ENCODE peak calls at places on chromosomes 13 and 19, in four cellular contexts. G is K562, I is WTC11, S is A549. N is an unnamed sample.

GRCh38 chr19:33684550-33685303 is 63.0 kb downstream of the CHST8 start:
- DNase-seq in G (no peak), I (no peak), S (no peak), N (no peak)

GRCh38 chr13:39036212-39036611 is 1.7 kb downstream of the PROSER1 start:
- DNase-seq in G (no peak), I (no peak), S (no peak), N (peak)

GRCh38 chr13:89751537-89751936 is 1596.0 kb upstream of the MIR17HG start:
- DNase-seq in G (no peak), I (no peak), S (no peak), N (no peak)

GRCh38 chr19:43694553-43694952 is 21.3 kb upstream of the IRGC start:
- DNase-seq in G (no peak), I (no peak), S (no peak), N (no peak)

GRCh38 chr13:111420113-111420876 is 99.9 kb downstream of the TEX29 start:
- DNase-seq in G (no peak), I (no peak), S (no peak), N (no peak)

GRCh38 chr19:6271251-6271650 is 8.5 kb downstream of the MLLT1 start:
- DNase-seq in G (peak), I (peak), S (no peak), N (no peak)

GRCh38 chr13:106100261-106100919 is 435.1 kb downstream of the EFNB2 start:
- DNase-seq in G (no peak), I (peak), S (peak), N (no peak)

GRCh38 chr13:94198666-94199065 is 280.8 kb downstream of the DCT start:
- DNase-seq in G (no peak), I (no peak), S (no peak), N (no peak)

GRCh38 chr13:29551214-29551613 is 44.3 kb downstream of the SLC7A1 start:
- DNase-seq in G (no peak), I (no peak), S (no peak), N (no peak)

GRCh38 chr13:44407379-44407778 is 33.8 kb downstream of the SERP2 start:
- DNase-seq in G (no peak), I (no peak), S (no peak), N (no peak)

GRCh38 chr19:33133438-33134031 is 1.6 kb downstream of the WDR88 start:
- DNase-seq in G (no peak), I (peak), S (no peak), N (no peak)

GRCh38 chr19:34448191-34448590 is 20.0 kb downstream of the UBA2 start:
- DNase-seq in G (no peak), I (no peak), S (no peak), N (no peak)

GRCh38 chr13:87810391-87810801 is 139.2 kb downstream of the SLITRK5 start:
- DNase-seq in G (no peak), I (peak), S (peak), N (no peak)

GRCh38 chr13:110347535-110348308 is 40.6 kb downstream of the COL4A2 start:
- DNase-seq in G (no peak), I (no peak), S (peak), N (no peak)

GRCh38 chr19:57816652-57817051 is 1.9 kb upstream of the ZNF552 start:
- DNase-seq in G (no peak), I (no peak), S (no peak), N (peak)

GRCh38 chr13:77979721-77980377 is 61.2 kb upstream of the EDNRB start:
- DNase-seq in G (no peak), I (no peak), S (no peak), N (no peak)

GRCh38 chr19:5907216-5907615 is 2.5 kb downstream of the VMAC start:
- DNase-seq in G (no peak), I (no peak), S (no peak), N (no peak)

GRCh38 chr13:19597523-19597922 is 35.9 kb upstream of the MPHOSPH8 start:
- DNase-seq in G (no peak), I (no peak), S (no peak), N (peak)

GRCh38 chr19:14337510-14337909 is 43.7 kb upstream of the ADGRE5 start:
- DNase-seq in G (peak), I (peak), S (peak), N (peak)

GRCh38 chr13:46354143-46355087 is 32.6 kb downstream of the RUBCNL start:
- DNase-seq in G (no peak), I (no peak), S (peak), N (peak)

GRCh38 chr19:35202722-35203674 is 25.5 kb downstream of the FAM187B start:
- DNase-seq in G (no peak), I (peak), S (no peak), N (no peak)

GRCh38 chr13:97978661-97979450 is 25.4 kb downstream of the IPO5 start:
- DNase-seq in G (no peak), I (no peak), S (no peak), N (no peak)

GRCh38 chr13:65460136-65460535 is 1770.0 kb downstream of the PCDH9 start:
- DNase-seq in G (no peak), I (no peak), S (no peak), N (no peak)

GRCh38 chr19:1265611-1266115 is 3.5 kb upstream of the CIRBP start:
- DNase-seq in G (no peak), I (no peak), S (peak), N (peak)

GRCh38 chr13:105774739-105775460 is 760.6 kb downstream of the EFNB2 start:
- DNase-seq in G (no peak), I (no peak), S (peak), N (no peak)

GRCh38 chr13:112738606-112739005 is 48.8 kb downstream of the ATP11A start:
- DNase-seq in G (no peak), I (no peak), S (no peak), N (no peak)

GRCh38 chr13:83333614-83334388 is 548.5 kb downstream of the SLITRK1 start:
- DNase-seq in G (no peak), I (no peak), S (no peak), N (no peak)

GRCh38 chr19:38557205-38557799 is 60.5 kb downstream of the MAP4K1 start:
- DNase-seq in G (peak), I (no peak), S (no peak), N (peak)

GRCh38 chr13:113123226-113124150 is 889 bp downstream of the F10 start:
- DNase-seq in G (peak), I (peak), S (no peak), N (peak)

GRCh38 chr19:58218899-58219298 is 9.8 kb upstream of the ZNF544 start:
- DNase-seq in G (no peak), I (peak), S (no peak), N (peak)

GRCh38 chr19:35151273-35152065 is 3.1 kb upstream of the FXYD5 start:
- DNase-seq in G (no peak), I (no peak), S (no peak), N (no peak)

GRCh38 chr19:1392939-1393530 is 8.3 kb downstream of the GAMT start:
- DNase-seq in G (no peak), I (no peak), S (no peak), N (no peak)

DNA sequence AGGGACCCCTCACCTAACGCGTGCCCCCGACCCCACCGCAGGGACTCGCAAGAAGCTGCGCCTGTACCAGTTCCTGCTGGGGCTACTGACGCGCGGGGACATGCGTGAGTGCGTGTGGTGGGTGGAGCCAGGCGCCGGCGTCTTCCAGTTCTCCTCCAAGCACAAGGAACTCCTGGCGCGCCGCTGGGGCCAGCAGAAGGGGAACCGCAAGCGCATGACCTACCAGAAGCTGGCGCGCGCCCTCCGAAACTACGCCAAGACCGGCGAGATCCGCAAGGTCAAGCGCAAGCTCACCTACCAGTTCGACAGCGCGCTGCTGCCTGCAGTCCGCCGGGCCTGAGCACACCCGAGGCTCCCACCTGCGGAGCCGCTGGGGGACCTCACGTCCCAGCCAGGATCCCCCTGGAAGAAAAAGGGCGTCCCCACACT is 4.7 kb upstream of the MYBPC2 start:
- DNase-seq in G (no peak), I (peak), S (no peak), N (no peak)
- TF ChIP-seq MAX in G (no peak), I (no peak), S (no peak), N (no peak)

GRCh38 chr13:23715762-23716235 is 145.6 kb downstream of the TNFRSF19 start:
- DNase-seq in G (peak), I (peak), S (no peak), N (no peak)
- TF ChIP-seq CTCF in G (peak), I (peak), S (peak), N (no peak)

DNA sequence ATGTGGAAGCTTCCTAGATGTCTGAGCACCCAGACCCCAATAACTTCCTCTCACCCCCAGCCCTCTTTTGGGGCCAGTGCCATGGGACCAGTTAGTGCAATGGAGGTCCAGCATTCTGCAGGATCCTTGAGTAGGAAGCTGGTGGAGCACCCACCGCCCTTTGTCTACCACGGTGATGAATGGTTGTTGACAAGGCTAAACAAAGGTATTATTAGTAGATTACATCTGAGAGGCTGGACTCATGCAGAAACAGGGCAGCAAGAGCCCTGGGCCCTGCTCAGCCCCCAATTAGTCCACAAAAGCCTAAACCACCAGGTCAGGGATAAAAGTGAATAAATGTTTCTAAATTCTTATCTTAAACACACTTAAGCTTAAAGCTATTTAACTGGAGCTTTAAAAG is 196.5 kb upstream of the TSHZ3 start:
- DNase-seq in G (no peak), I (no peak), S (no peak), N (no peak)
- TF ChIP-seq MAX in G (no peak), I (no peak), S (no peak), N (no peak)

GRCh38 chr13:80251403-80251802 is 89.5 kb downstream of the SPRY2 start:
- DNase-seq in G (no peak), I (no peak), S (no peak), N (peak)
- TF ChIP-seq CTCF in G (no peak), I (no peak), S (no peak), N (no peak)